ENCODE peak calls at places on chromosome 15, in seven cellular contexts. One of them, this sample, is unnamed.

GRCh38 chr15:67838789-67839332 is 984 bp downstream of the RNU6-1 start:
- DNase-seq in ovary: peak
- DNase-seq in suprapubic skin: no peak
- DNase-seq in A549: no peak
- DNase-seq in tibial nerve: peak
- DNase-seq in K562: no peak
- DNase-seq in upper lobe of left lung: peak
- DNase-seq in this sample: no peak

GRCh38 chr15:78840661-78841060 is 29.4 kb upstream of the ADAMTS7 start:
- DNase-seq in suprapubic skin: peak
- DNase-seq in upper lobe of left lung: no peak
- DNase-seq in A549: no peak
- DNase-seq in K562: no peak
- DNase-seq in tibial nerve: no peak
- DNase-seq in ovary: no peak
- DNase-seq in this sample: no peak

GRCh38 chr15:43134157-43134637 is 811 bp downstream of the TMEM62 start:
- DNase-seq in tibial nerve: no peak
- DNase-seq in K562: no peak
- DNase-seq in A549: no peak
- DNase-seq in upper lobe of left lung: no peak
- DNase-seq in ovary: no peak
- DNase-seq in suprapubic skin: no peak
- DNase-seq in this sample: no peak

GRCh38 chr15:57500979-57501576 is 90.6 kb upstream of the MYZAP start:
- DNase-seq in suprapubic skin: no peak
- DNase-seq in upper lobe of left lung: no peak
- DNase-seq in A549: no peak
- DNase-seq in tibial nerve: no peak
- DNase-seq in K562: no peak
- DNase-seq in ovary: no peak
- DNase-seq in this sample: no peak

GRCh38 chr15:88932271-88932874 is 19.2 kb upstream of the MFGE8 start:
- DNase-seq in suprapubic skin: no peak
- DNase-seq in upper lobe of left lung: no peak
- DNase-seq in A549: no peak
- DNase-seq in tibial nerve: no peak
- DNase-seq in K562: no peak
- DNase-seq in ovary: no peak
- DNase-seq in this sample: no peak

GRCh38 chr15:94522125-94522524 is 290.8 kb downstream of the MCTP2 start:
- DNase-seq in suprapubic skin: no peak
- DNase-seq in ovary: no peak
- DNase-seq in K562: no peak
- DNase-seq in upper lobe of left lung: no peak
- DNase-seq in tibial nerve: no peak
- DNase-seq in A549: no peak
- DNase-seq in this sample: no peak

GRCh38 chr15:34182942-34183341 is 27.0 kb downstream of the KATNBL1 start:
- DNase-seq in K562: no peak
- DNase-seq in tibial nerve: no peak
- DNase-seq in upper lobe of left lung: no peak
- DNase-seq in suprapubic skin: no peak
- DNase-seq in ovary: no peak
- DNase-seq in A549: no peak
- DNase-seq in this sample: peak

GRCh38 chr15:29522373-29523276 is 253.0 kb upstream of the NSMCE3 start:
- DNase-seq in K562: no peak
- DNase-seq in A549: peak
- DNase-seq in tibial nerve: no peak
- DNase-seq in suprapubic skin: no peak
- DNase-seq in ovary: no peak
- DNase-seq in upper lobe of left lung: no peak
- DNase-seq in this sample: no peak

GRCh38 chr15:52678468-52679231 is 538 bp downstream of the ATOSA start:
- DNase-seq in upper lobe of left lung: peak
- DNase-seq in ovary: peak
- DNase-seq in A549: peak
- DNase-seq in suprapubic skin: peak
- DNase-seq in tibial nerve: peak
- DNase-seq in K562: peak
- DNase-seq in this sample: no peak

GRCh38 chr15:77025471-77025901 is 30.6 kb downstream of the PSTPIP1 start:
- DNase-seq in upper lobe of left lung: no peak
- DNase-seq in K562: no peak
- DNase-seq in tibial nerve: no peak
- DNase-seq in A549: no peak
- DNase-seq in suprapubic skin: peak
- DNase-seq in ovary: peak
- DNase-seq in this sample: no peak

GRCh38 chr15:88542342-88542733 is 4.1 kb downstream of the DET1 start:
- DNase-seq in suprapubic skin: no peak
- DNase-seq in ovary: peak
- DNase-seq in K562: peak
- DNase-seq in tibial nerve: no peak
- DNase-seq in upper lobe of left lung: no peak
- DNase-seq in A549: no peak
- DNase-seq in this sample: no peak

GRCh38 chr15:55106155-55106554 is 90.6 kb downstream of the RSL24D1 start:
- DNase-seq in tibial nerve: no peak
- DNase-seq in A549: no peak
- DNase-seq in ovary: no peak
- DNase-seq in upper lobe of left lung: no peak
- DNase-seq in suprapubic skin: no peak
- DNase-seq in K562: no peak
- DNase-seq in this sample: no peak

GRCh38 chr15:78325092-78325843 is 14.9 kb upstream of the CRABP1 start:
- DNase-seq in K562: no peak
- DNase-seq in A549: no peak
- DNase-seq in ovary: no peak
- DNase-seq in suprapubic skin: no peak
- DNase-seq in tibial nerve: no peak
- DNase-seq in upper lobe of left lung: no peak
- DNase-seq in this sample: no peak

GRCh38 chr15:94272251-94272898 is 41.0 kb downstream of the MCTP2 start:
- DNase-seq in K562: no peak
- DNase-seq in upper lobe of left lung: no peak
- DNase-seq in A549: no peak
- DNase-seq in ovary: no peak
- DNase-seq in suprapubic skin: no peak
- DNase-seq in tibial nerve: no peak
- DNase-seq in this sample: no peak

GRCh38 chr15:67080900-67081431 is 15.6 kb downstream of the SMAD3 start:
- DNase-seq in ovary: no peak
- DNase-seq in A549: no peak
- DNase-seq in suprapubic skin: no peak
- DNase-seq in upper lobe of left lung: no peak
- DNase-seq in tibial nerve: peak
- DNase-seq in K562: peak
- DNase-seq in this sample: no peak

GRCh38 chr15:64749999-64750657 is 25.3 kb downstream of the RBPMS2 start:
- DNase-seq in tibial nerve: no peak
- DNase-seq in upper lobe of left lung: no peak
- DNase-seq in suprapubic skin: no peak
- DNase-seq in K562: peak
- DNase-seq in ovary: no peak
- DNase-seq in A549: peak
- DNase-seq in this sample: no peak

GRCh38 chr15:58038426-58039106 is 26.9 kb downstream of the ALDH1A2 start:
- DNase-seq in tibial nerve: no peak
- DNase-seq in A549: no peak
- DNase-seq in upper lobe of left lung: no peak
- DNase-seq in K562: no peak
- DNase-seq in ovary: no peak
- DNase-seq in suprapubic skin: no peak
- DNase-seq in this sample: no peak

GRCh38 chr15:96346409-96346808 is 15.9 kb downstream of the NR2F2 start:
- DNase-seq in upper lobe of left lung: no peak
- DNase-seq in tibial nerve: no peak
- DNase-seq in K562: no peak
- DNase-seq in ovary: no peak
- DNase-seq in A549: no peak
- DNase-seq in suprapubic skin: no peak
- DNase-seq in this sample: no peak

GRCh38 chr15:80674245-80674614 is 20.9 kb upstream of the ABHD17C start:
- DNase-seq in ovary: no peak
- DNase-seq in suprapubic skin: no peak
- DNase-seq in tibial nerve: no peak
- DNase-seq in K562: no peak
- DNase-seq in A549: no peak
- DNase-seq in upper lobe of left lung: no peak
- DNase-seq in this sample: no peak

GRCh38 chr15:64693134-64693533 is 82.3 kb downstream of the RBPMS2 start:
- DNase-seq in K562: no peak
- DNase-seq in upper lobe of left lung: no peak
- DNase-seq in suprapubic skin: no peak
- DNase-seq in ovary: no peak
- DNase-seq in tibial nerve: peak
- DNase-seq in A549: no peak
- DNase-seq in this sample: no peak

GRCh38 chr15:44144193-44144592 is 50.9 kb downstream of the FRMD5 start:
- DNase-seq in suprapubic skin: no peak
- DNase-seq in K562: no peak
- DNase-seq in tibial nerve: no peak
- DNase-seq in A549: no peak
- DNase-seq in ovary: no peak
- DNase-seq in upper lobe of left lung: no peak
- DNase-seq in this sample: no peak

GRCh38 chr15:74464216-74464615 is 3.3 kb upstream of the UBL7 start:
- DNase-seq in upper lobe of left lung: no peak
- DNase-seq in ovary: no peak
- DNase-seq in K562: no peak
- DNase-seq in tibial nerve: no peak
- DNase-seq in suprapubic skin: no peak
- DNase-seq in A549: no peak
- DNase-seq in this sample: no peak

GRCh38 chr15:74200871-74201419 is 1.6 kb downstream of the STRA6 start:
- DNase-seq in tibial nerve: peak
- DNase-seq in K562: no peak
- DNase-seq in upper lobe of left lung: no peak
- DNase-seq in suprapubic skin: no peak
- DNase-seq in ovary: peak
- DNase-seq in A549: no peak
- DNase-seq in this sample: no peak

GRCh38 chr15:34027606-34028005 is 11.4 kb downstream of the AVEN start:
- DNase-seq in A549: no peak
- DNase-seq in ovary: no peak
- DNase-seq in tibial nerve: no peak
- DNase-seq in upper lobe of left lung: no peak
- DNase-seq in K562: no peak
- DNase-seq in suprapubic skin: no peak
- DNase-seq in this sample: no peak

GRCh38 chr15:66095871-66096710 is 157.5 kb downstream of the MEGF11 start:
- DNase-seq in A549: no peak
- DNase-seq in tibial nerve: no peak
- DNase-seq in suprapubic skin: peak
- DNase-seq in upper lobe of left lung: no peak
- DNase-seq in ovary: no peak
- DNase-seq in K562: no peak
- DNase-seq in this sample: no peak

GRCh38 chr15:40333922-40334492 is 6.7 kb downstream of the CCDC9B start:
- DNase-seq in K562: no peak
- DNase-seq in A549: no peak
- DNase-seq in ovary: no peak
- DNase-seq in suprapubic skin: no peak
- DNase-seq in upper lobe of left lung: peak
- DNase-seq in tibial nerve: peak
- DNase-seq in this sample: peak

GRCh38 chr15:98954411-98954810 is 53.2 kb downstream of the PGPEP1L start:
- DNase-seq in suprapubic skin: peak
- DNase-seq in tibial nerve: peak
- DNase-seq in K562: no peak
- DNase-seq in A549: no peak
- DNase-seq in upper lobe of left lung: no peak
- DNase-seq in ovary: peak
- DNase-seq in this sample: no peak

GRCh38 chr15:59688888-59689625 is at the start of gene BNIP2:
- DNase-seq in upper lobe of left lung: peak
- DNase-seq in K562: peak
- DNase-seq in suprapubic skin: peak
- DNase-seq in tibial nerve: peak
- DNase-seq in A549: peak
- DNase-seq in ovary: peak
- DNase-seq in this sample: peak
- TF ChIP-seq EP300 in upper lobe of left lung: peak
- TF ChIP-seq EP300 in K562: peak
- TF ChIP-seq EP300 in suprapubic skin: no peak
- TF ChIP-seq EP300 in tibial nerve: peak
- TF ChIP-seq EP300 in A549: peak
- TF ChIP-seq EP300 in ovary: peak
- TF ChIP-seq EP300 in this sample: no peak

GRCh38 chr15:59299919-59300617 is 72.6 kb downstream of the MYO1E start:
- DNase-seq in A549: peak
- DNase-seq in upper lobe of left lung: no peak
- DNase-seq in suprapubic skin: peak
- DNase-seq in tibial nerve: peak
- DNase-seq in ovary: no peak
- DNase-seq in K562: no peak
- DNase-seq in this sample: no peak
- TF ChIP-seq EP300 in A549: peak
- TF ChIP-seq EP300 in upper lobe of left lung: no peak
- TF ChIP-seq EP300 in suprapubic skin: no peak
- TF ChIP-seq EP300 in tibial nerve: peak
- TF ChIP-seq EP300 in ovary: no peak
- TF ChIP-seq EP300 in K562: no peak
- TF ChIP-seq EP300 in this sample: no peak

DNA sequence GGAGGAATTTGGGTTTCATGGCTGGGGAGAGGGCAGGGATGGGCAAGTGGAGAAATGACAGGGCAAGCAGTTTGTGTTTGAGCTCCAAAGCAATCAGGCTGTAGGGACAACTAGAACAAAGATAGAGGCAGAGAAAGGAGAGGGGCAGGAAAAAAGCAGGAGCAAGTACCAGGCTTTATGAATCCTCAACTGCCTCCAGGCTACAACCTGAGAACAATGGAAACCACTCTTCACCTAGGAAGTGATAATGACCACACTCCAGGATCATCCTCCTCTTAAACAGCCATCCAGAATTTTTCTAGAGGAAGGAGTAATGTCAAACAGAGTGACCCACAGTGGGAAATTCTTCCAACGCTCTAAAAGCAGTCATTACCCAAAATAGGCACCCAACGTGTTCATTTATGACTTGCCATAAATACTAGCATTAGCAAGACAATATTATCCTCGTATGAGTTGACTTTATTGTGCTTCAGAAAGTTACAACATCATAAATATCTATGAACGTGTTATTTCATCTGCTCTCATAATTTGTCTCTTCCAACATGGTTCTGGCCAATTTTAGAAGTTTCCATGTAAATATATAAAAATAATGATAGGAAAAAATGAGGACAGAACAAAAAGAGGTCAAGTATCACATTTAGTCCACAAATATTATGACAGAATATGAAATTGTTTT is 50.5 kb downstream of the TNFAIP8L3 start:
- DNase-seq in A549: no peak
- DNase-seq in upper lobe of left lung: no peak
- DNase-seq in tibial nerve: no peak
- DNase-seq in K562: no peak
- DNase-seq in ovary: no peak
- DNase-seq in suprapubic skin: no peak
- DNase-seq in this sample: no peak
- TF ChIP-seq EP300 in A549: no peak
- TF ChIP-seq EP300 in upper lobe of left lung: no peak
- TF ChIP-seq EP300 in tibial nerve: no peak
- TF ChIP-seq EP300 in K562: no peak
- TF ChIP-seq EP300 in ovary: no peak
- TF ChIP-seq EP300 in suprapubic skin: no peak
- TF ChIP-seq EP300 in this sample: no peak

GRCh38 chr15:41621200-41622193 is 38.7 kb upstream of the MGA start:
- DNase-seq in K562: no peak
- DNase-seq in ovary: peak
- DNase-seq in tibial nerve: peak
- DNase-seq in suprapubic skin: peak
- DNase-seq in upper lobe of left lung: peak
- DNase-seq in A549: peak
- DNase-seq in this sample: peak
- TF ChIP-seq EP300 in K562: no peak
- TF ChIP-seq EP300 in ovary: peak
- TF ChIP-seq EP300 in tibial nerve: peak
- TF ChIP-seq EP300 in suprapubic skin: no peak
- TF ChIP-seq EP300 in upper lobe of left lung: no peak
- TF ChIP-seq EP300 in A549: no peak
- TF ChIP-seq EP300 in this sample: no peak